ENCODE peak calls at places on chromosomes 4 and X, in seven cellular contexts. I is nucleus accumbens; D is NCI-H1092 treated with DMSO at 0.1 percent for 48 hours; H is activated CD4-positive, alpha-beta T cell treated with anti-CD3 and anti-CD28 coated beads for 24 hours; K is endothelial cell; T is HFFc6; U is Right ventricle myocardium inferior. O is an unnamed sample.

GRCh38 chr4:150033937-150034336 is 44.3 kb upstream of the DCLK2 start:
- DNase-seq in I (no peak), D (peak), H (no peak), K (no peak), T (no peak), U (no peak), O (no peak)

GRCh38 chrX:71253253-71254091 is 468 bp downstream of the ZMYM3 start:
- DNase-seq in I (peak), D (peak), H (no peak), K (peak), T (no peak), U (peak), O (peak)

GRCh38 chr4:38387348-38387747 is 276.7 kb upstream of the KLF3 start:
- DNase-seq in I (no peak), D (peak), H (no peak), K (no peak), T (no peak), U (no peak), O (peak)

GRCh38 chr4:8320386-8320750 is 50.8 kb downstream of the HTRA3 start:
- DNase-seq in I (no peak), D (no peak), H (no peak), K (no peak), T (no peak), U (no peak), O (no peak)

GRCh38 chrX:22345884-22346283 is 73.2 kb downstream of the CBLL2 start:
- DNase-seq in I (no peak), D (no peak), H (no peak), K (no peak), T (no peak), U (no peak), O (no peak)

GRCh38 chr4:185304541-185304940 is 91.2 kb downstream of the LRP2BP start:
- DNase-seq in I (no peak), D (no peak), H (no peak), K (no peak), T (no peak), U (no peak), O (no peak)

GRCh38 chr4:2172627-2173231 is 69.2 kb downstream of the HAUS3 start:
- DNase-seq in I (no peak), D (no peak), H (no peak), K (no peak), T (no peak), U (no peak), O (no peak)

GRCh38 chr4:165326831-165327210 is 648 bp upstream of the MSMO1 start:
- DNase-seq in I (no peak), D (peak), H (no peak), K (no peak), T (no peak), U (no peak), O (no peak)

GRCh38 chr4:110480031-110480549 is 4.1 kb downstream of the ENPEP start:
- DNase-seq in I (no peak), D (no peak), H (no peak), K (no peak), T (peak), U (no peak), O (no peak)

GRCh38 chr4:182111586-182111985 is 131.6 kb upstream of the TENM3 start:
- DNase-seq in I (no peak), D (no peak), H (no peak), K (no peak), T (no peak), U (no peak), O (no peak)

GRCh38 chr4:152079543-152080293 is 318.9 kb upstream of the GATB start:
- DNase-seq in I (no peak), D (no peak), H (no peak), K (no peak), T (no peak), U (no peak), O (no peak)

GRCh38 chr4:7148337-7148736 is 44.0 kb upstream of the SORCS2 start:
- DNase-seq in I (no peak), D (no peak), H (no peak), K (no peak), T (no peak), U (peak), O (no peak)

GRCh38 chrX:39670281-39670680 is 427.5 kb downstream of the BCOR start:
- DNase-seq in I (no peak), D (no peak), H (no peak), K (no peak), T (no peak), U (no peak), O (no peak)

GRCh38 chr4:111127842-111128241 is 505.0 kb upstream of the PITX2 start:
- DNase-seq in I (no peak), D (no peak), H (no peak), K (no peak), T (no peak), U (no peak), O (no peak)

GRCh38 chr4:1928356-1929235 is 57.4 kb downstream of the NSD2 start:
- DNase-seq in I (no peak), D (no peak), H (no peak), K (no peak), T (no peak), U (no peak), O (no peak)

GRCh38 chrX:19005909-19006308 is 22.0 kb upstream of the PHKA2 start:
- DNase-seq in I (no peak), D (no peak), H (no peak), K (no peak), T (no peak), U (no peak), O (no peak)

GRCh38 chrX:153845842-153846241 is 15.5 kb upstream of the PDZD4 start:
- DNase-seq in I (no peak), D (no peak), H (no peak), K (no peak), T (no peak), U (no peak), O (no peak)

GRCh38 chr4:77269505-77269904 is 112.5 kb downstream of the CCNG2 start:
- DNase-seq in I (no peak), D (no peak), H (no peak), K (no peak), T (no peak), U (no peak), O (no peak)

GRCh38 chr4:71004281-71004851 is 10.9 kb downstream of the DCK start:
- DNase-seq in I (no peak), D (no peak), H (no peak), K (peak), T (no peak), U (peak), O (no peak)

GRCh38 chrX:65668362-65669310 is 1.2 kb downstream of the MSN start:
- DNase-seq in I (peak), D (no peak), H (peak), K (peak), T (peak), U (peak), O (peak)

GRCh38 chr4:153764611-153765368 is 5.0 kb upstream of the RNF175 start:
- DNase-seq in I (no peak), D (no peak), H (no peak), K (no peak), T (no peak), U (no peak), O (no peak)

GRCh38 chr4:96139251-96139929 is 299.5 kb downstream of the PDHA2 start:
- DNase-seq in I (no peak), D (no peak), H (no peak), K (no peak), T (no peak), U (peak), O (no peak)

GRCh38 chr4:14289708-14290107 is 662.2 kb upstream of the BOD1L1 start:
- DNase-seq in I (no peak), D (no peak), H (no peak), K (no peak), T (no peak), U (no peak), O (no peak)

GRCh38 chr4:185004562-185005208 is 13.6 kb upstream of the HELT start:
- DNase-seq in I (no peak), D (peak), H (no peak), K (no peak), T (no peak), U (no peak), O (peak)

GRCh38 chrX:74248889-74249288 is 55.1 kb upstream of the ZCCHC13 start:
- DNase-seq in I (no peak), D (no peak), H (no peak), K (peak), T (no peak), U (no peak), O (no peak)

GRCh38 chr4:75137302-75137701 is 204.4 kb downstream of the PARM1 start:
- DNase-seq in I (no peak), D (no peak), H (no peak), K (no peak), T (no peak), U (no peak), O (no peak)

GRCh38 chr4:27318740-27319139 is 458.1 kb downstream of the STIM2 start:
- DNase-seq in I (no peak), D (peak), H (no peak), K (peak), T (peak), U (no peak), O (no peak)

GRCh38 chr4:146520894-146521542 is 722 bp downstream of the SLC10A7 start:
- DNase-seq in I (no peak), D (peak), H (no peak), K (no peak), T (peak), U (no peak), O (no peak)

GRCh38 chr4:16802044-16802443 is 96.4 kb downstream of the LDB2 start:
- DNase-seq in I (no peak), D (no peak), H (no peak), K (no peak), T (no peak), U (no peak), O (no peak)

GRCh38 chr4:149735796-149736195 is 79.8 kb downstream of the IQCM start:
- DNase-seq in I (no peak), D (no peak), H (no peak), K (no peak), T (no peak), U (no peak), O (no peak)

O was measured in NCI-H1436.